ENCODE peak calls at places on chromosome 17, in six cellular contexts. O is neuronal stem cell, M is H9, I is mesendoderm, C is mesenchymal stem cell, D is IMR-90. X is an unnamed sample.

GRCh38 chr17:9021985-9022552 is 759 bp downstream of the NTN1 start:
- DNase-seq in O (peak), M (peak), I (no peak), C (peak), D (peak), X (no peak)

GRCh38 chr17:43360376-43360738 is 38.4 kb upstream of the ARL4D start:
- DNase-seq in O (no peak), M (no peak), I (no peak), C (no peak), D (peak), X (no peak)

GRCh38 chr17:1485311-1485747 is 7.2 kb downstream of the MYO1C start:
- DNase-seq in O (peak), M (peak), I (peak), C (peak), D (no peak), X (no peak)

GRCh38 chr17:49996495-49997255 is 1.7 kb upstream of the DLX3 start:
- DNase-seq in O (peak), M (peak), I (peak), C (peak), D (peak), X (no peak)

GRCh38 chr17:29933379-29933778 is 3.4 kb upstream of the SSH2 start:
- DNase-seq in O (no peak), M (peak), I (peak), C (peak), D (peak), X (no peak)

GRCh38 chr17:12789976-12790805 is 893 bp downstream of the ARHGAP44 start:
- DNase-seq in O (peak), M (peak), I (peak), C (no peak), D (no peak), X (no peak)

GRCh38 chr17:29726721-29727252 is 104.1 kb upstream of the CORO6 start:
- DNase-seq in O (no peak), M (no peak), I (peak), C (peak), D (peak), X (no peak)

GRCh38 chr17:69525920-69526841 is 111.7 kb downstream of the MAP2K6 start:
- DNase-seq in O (peak), M (peak), I (peak), C (peak), D (peak), X (peak)

GRCh38 chr17:74408262-74408661 is 23.6 kb upstream of the GPRC5C start:
- DNase-seq in O (no peak), M (no peak), I (peak), C (peak), D (no peak), X (no peak)

GRCh38 chr17:61452301-61453290 is at the start of gene TBX4:
- DNase-seq in O (no peak), M (peak), I (no peak), C (peak), D (no peak), X (no peak)

GRCh38 chr17:73340093-73340596 is 28.3 kb upstream of the CDC42EP4 start:
- DNase-seq in O (no peak), M (no peak), I (no peak), C (peak), D (peak), X (no peak)

GRCh38 chr17:51258756-51259573 is 884 bp downstream of the MBTD1 start:
- DNase-seq in O (no peak), M (peak), I (peak), C (peak), D (no peak), X (no peak)

GRCh38 chr17:51257150-51258081 is 2.4 kb downstream of the MBTD1 start:
- DNase-seq in O (no peak), M (no peak), I (no peak), C (peak), D (no peak), X (no peak)

GRCh38 chr17:51260237-51260959 is at the start of gene UTP18:
- DNase-seq in O (peak), M (peak), I (peak), C (peak), D (peak), X (peak)

GRCh38 chr17:51260960-51261958 is 913 bp downstream of the UTP18 start:
- DNase-seq in O (peak), M (peak), I (peak), C (peak), D (no peak), X (peak)

DNA sequence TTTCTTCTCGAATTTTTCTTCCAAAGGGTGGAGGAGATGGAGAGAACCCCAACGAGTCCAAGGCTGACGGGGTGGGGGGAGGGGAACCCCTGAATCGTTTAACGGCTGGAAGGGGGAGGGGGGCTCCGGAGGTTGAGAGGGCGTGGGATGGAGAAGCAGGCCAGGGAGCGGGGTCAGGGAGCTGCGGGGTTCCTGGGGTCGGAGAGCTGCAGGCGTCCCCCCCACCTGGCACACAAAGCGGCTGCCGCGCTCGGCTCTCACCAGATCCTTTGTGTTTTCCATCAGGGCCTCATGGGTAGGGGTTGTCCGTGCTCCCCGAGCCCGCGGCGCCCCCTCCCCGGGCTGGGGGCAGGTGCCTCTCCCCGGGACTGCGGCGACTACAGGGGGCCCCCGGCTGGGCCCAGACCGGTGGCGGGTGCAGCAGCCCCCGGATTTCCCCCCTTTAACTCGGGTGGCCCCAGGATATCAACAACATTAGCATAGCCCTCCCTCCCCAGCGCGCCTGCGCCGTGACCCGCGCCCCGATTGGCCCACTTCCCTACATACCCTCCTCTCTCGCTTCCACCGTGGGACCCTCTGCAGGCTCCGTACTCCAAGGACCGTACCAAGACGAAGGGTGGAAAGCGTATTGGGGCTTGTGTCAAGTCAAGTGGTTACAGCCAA is at the start of gene MBTD1:
- DNase-seq in O (no peak), M (peak), I (peak), C (peak), D (peak), X (peak)
- H2BK15ac ChIP-seq in O (peak), M (no peak), I (no peak), C (peak), D (peak), X (peak)

GRCh38 chr17:35893751-35894150 is 13.6 kb upstream of the CCL5 start:
- DNase-seq in O (no peak), M (no peak), I (no peak), C (no peak), D (no peak), X (no peak)
- H2BK15ac ChIP-seq in O (no peak), M (no peak), I (no peak), C (no peak), D (no peak), X (no peak)

GRCh38 chr17:65601881-65602280 is 40.4 kb upstream of the AXIN2 start:
- DNase-seq in O (no peak), M (no peak), I (no peak), C (no peak), D (no peak), X (no peak)
- H2BK15ac ChIP-seq in O (no peak), M (no peak), I (no peak), C (no peak), D (no peak), X (no peak)

GRCh38 chr17:59527931-59528330 is 37.5 kb upstream of the DHX40 start:
- DNase-seq in O (no peak), M (no peak), I (no peak), C (no peak), D (no peak), X (no peak)

GRCh38 chr17:59534583-59534982 is 30.8 kb upstream of the DHX40 start:
- DNase-seq in O (no peak), M (no peak), I (no peak), C (no peak), D (no peak), X (no peak)

GRCh38 chr17:59533694-59534093 is 31.7 kb upstream of the DHX40 start:
- DNase-seq in O (no peak), M (no peak), I (no peak), C (no peak), D (no peak), X (no peak)

GRCh38 chr17:59527325-59527917 is 38.0 kb upstream of the DHX40 start:
- DNase-seq in O (no peak), M (no peak), I (peak), C (no peak), D (no peak), X (no peak)

DNA sequence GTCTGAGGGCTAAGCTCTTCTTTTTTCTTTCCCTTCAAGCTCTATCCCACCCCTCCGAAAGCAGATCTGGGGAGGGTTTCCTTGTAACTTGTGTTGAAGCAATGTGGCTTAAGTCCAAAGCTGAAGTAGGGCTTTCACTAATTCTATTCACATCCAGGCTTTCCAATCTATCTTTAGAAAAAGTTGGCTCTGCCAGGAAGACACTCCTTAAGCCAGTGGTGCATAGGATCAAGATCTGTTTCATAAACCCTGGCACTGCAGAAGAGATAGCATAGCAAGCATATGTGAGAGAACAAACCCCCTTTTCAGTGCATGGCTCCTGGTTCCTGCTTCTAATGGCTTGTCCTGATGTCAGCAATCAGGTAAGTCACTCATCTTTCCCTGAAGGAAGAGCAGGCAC is 34.8 kb upstream of the DHX40 start:
- DNase-seq in O (no peak), M (no peak), I (no peak), C (no peak), D (no peak), X (no peak)
- H2BK15ac ChIP-seq in O (no peak), M (no peak), I (no peak), C (no peak), D (no peak), X (no peak)

DNA sequence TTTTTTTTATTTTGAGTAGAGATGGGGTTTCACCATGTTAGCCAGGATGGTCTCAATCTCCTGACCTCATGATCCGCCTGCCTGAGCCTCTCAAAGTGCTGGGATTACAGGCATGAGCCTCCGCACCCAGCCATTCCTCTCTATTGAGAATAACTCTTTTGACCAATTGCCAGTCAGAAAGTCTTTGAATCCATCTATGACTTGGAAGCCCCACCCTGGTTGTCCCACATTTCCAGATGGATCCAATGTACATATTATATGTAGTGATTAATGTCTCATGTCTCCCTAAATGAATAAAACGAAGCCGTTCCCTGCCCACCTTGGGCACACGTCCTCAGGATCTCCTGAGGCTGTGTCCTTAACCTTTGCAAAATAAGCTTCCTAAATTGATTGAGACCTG is 228.3 kb upstream of the NLRP1 start:
- DNase-seq in O (no peak), M (peak), I (no peak), C (no peak), D (no peak), X (no peak)
- H2BK15ac ChIP-seq in O (no peak), M (no peak), I (no peak), C (no peak), D (no peak), X (no peak)

GRCh38 chr17:55747209-55747608 is 3.6 kb upstream of the PCTP start:
- DNase-seq in O (no peak), M (no peak), I (no peak), C (no peak), D (no peak), X (no peak)

GRCh38 chr17:55749985-55750384 is 866 bp upstream of the PCTP start:
- DNase-seq in O (no peak), M (no peak), I (no peak), C (no peak), D (no peak), X (no peak)

GRCh38 chr17:55743103-55743679 is 7.7 kb upstream of the PCTP start:
- DNase-seq in O (no peak), M (no peak), I (no peak), C (no peak), D (no peak), X (no peak)

GRCh38 chr17:55745258-55745657 is 5.6 kb upstream of the PCTP start:
- DNase-seq in O (no peak), M (no peak), I (no peak), C (no peak), D (no peak), X (no peak)

GRCh38 chr17:55746466-55746865 is 4.4 kb upstream of the PCTP start:
- DNase-seq in O (no peak), M (no peak), I (no peak), C (no peak), D (no peak), X (no peak)
- H2BK15ac ChIP-seq in O (no peak), M (no peak), I (no peak), C (no peak), D (no peak), X (no peak)

DNA sequence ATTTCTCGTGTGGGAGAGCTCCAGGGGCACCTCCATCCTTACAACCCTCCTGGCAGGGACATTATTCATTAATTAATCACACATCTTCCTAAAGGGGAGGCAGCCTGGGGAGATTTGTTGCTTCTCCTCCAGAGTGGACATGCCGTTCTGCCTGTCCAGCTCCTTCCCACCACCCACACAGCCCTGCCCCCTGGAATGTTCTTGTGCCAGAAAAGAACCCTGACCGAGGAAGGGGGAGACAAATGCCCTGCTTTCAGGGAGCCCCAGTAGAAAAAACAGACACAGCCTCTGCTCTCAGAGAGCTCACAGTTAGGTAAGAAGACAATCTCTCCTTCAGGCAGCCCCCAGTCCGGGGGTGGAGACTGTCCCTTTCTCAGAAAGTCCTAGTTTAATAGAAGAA is 8.5 kb upstream of the KIF18B start:
- DNase-seq in O (no peak), M (no peak), I (no peak), C (no peak), D (no peak), X (no peak)
- H2BK15ac ChIP-seq in O (no peak), M (no peak), I (no peak), C (no peak), D (no peak), X (no peak)

DNA sequence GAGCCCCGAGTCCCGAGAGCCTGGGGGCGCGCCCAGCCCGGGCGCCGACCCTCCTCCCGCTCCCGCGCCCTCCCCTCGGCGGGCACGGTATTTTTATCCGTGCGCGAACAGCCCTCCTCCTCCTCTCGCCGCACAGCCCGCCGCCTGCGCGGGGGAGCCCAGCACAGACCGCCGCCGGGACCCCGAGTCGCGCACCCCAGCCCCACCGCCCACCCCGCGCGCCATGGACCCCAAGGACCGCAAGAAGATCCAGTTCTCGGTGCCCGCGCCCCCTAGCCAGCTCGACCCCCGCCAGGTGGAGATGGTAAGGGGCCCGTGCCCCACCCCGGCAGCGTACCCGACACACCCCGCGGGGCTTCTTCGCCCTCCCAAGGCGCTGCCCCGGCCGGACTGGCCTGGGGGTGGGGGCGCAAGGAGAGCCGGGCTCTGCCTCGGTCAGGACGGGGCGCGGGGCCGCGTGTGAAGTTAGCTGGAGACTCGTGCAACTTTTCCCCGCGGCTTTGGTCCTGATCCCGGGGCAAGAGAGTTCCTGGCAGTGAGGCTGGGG is 491 bp downstream of the PPP1R1B start:
- DNase-seq in O (no peak), M (peak), I (no peak), C (no peak), D (no peak), X (no peak)
- H2BK15ac ChIP-seq in O (peak), M (no peak), I (no peak), C (no peak), D (no peak), X (no peak)

DNA sequence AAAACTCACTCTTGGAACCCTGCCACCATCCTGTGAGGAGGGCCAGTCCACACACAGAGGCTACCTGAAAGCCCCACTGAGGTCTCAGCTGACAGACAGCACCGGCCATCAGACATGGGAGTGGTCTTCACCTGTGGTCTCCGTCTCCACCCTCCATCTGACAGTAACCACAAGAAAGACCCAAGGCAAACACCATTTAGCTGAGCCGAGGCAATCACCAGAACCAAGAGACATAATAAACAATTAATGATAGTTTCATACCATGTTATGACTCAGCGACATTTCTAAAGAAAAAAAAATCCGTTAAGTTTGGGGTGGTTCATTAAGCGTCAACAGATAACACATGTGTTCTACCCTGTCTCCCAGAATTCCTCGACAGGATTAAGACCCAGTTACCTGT is 6.1 kb upstream of the EVPLL start:
- DNase-seq in O (no peak), M (no peak), I (no peak), C (no peak), D (no peak), X (no peak)
- H2BK15ac ChIP-seq in O (no peak), M (no peak), I (no peak), C (no peak), D (no peak), X (no peak)

X was measured in H1.